ENCODE peak calls at places on chromosomes 7 and 10, in four cellular contexts. T is K562, Z is GM12878, Q is H1. J is an unnamed sample.

GRCh38 chr10:28796606-28797512 is 119.5 kb downstream of the BAMBI start:
- DNase-seq in Z (no peak), Q (no peak), T (peak; percentile 91), J (peak; percentile 83)

GRCh38 chr10:122056431-122057094 is 67.6 kb downstream of the TACC2 start:
- DNase-seq in Z (no peak), Q (no peak), T (no peak), J (no peak)

GRCh38 chr7:144391823-144392255 is 11.7 kb downstream of the NOBOX start:
- DNase-seq in T (peak; percentile 67), Z (no peak), Q (peak; percentile 45), J (peak; percentile 39)

GRCh38 chr7:55129409-55130078 is 110.7 kb downstream of the EGFR start:
- DNase-seq in T (no peak), Q (no peak), Z (no peak), J (peak; percentile 79)

GRCh38 chr7:69598487-69599148 is 343 bp downstream of the AUTS2 start:
- DNase-seq in Q (no peak), Z (no peak), T (no peak), J (no peak)

GRCh38 chr10:129796611-129797420 is 167.3 kb downstream of the EBF3 start:
- DNase-seq in T (no peak), Z (no peak), Q (no peak), J (no peak)

GRCh38 chr10:106506509-106507265 is 657.8 kb downstream of the SORCS1 start:
- DNase-seq in T (no peak), Z (no peak), Q (no peak), J (peak; percentile 37)

GRCh38 chr7:114653391-114654088 is 238.9 kb downstream of the FOXP2 start:
- DNase-seq in Q (no peak), Z (no peak), T (no peak), J (peak; percentile 5)

GRCh38 chr7:116999316-116999715 is 46.0 kb downstream of the ST7 start:
- DNase-seq in T (no peak), Z (no peak), Q (no peak), J (peak; percentile 71)

GRCh38 chr10:541041-541440 is 148.4 kb downstream of the DIP2C start:
- DNase-seq in Q (no peak), T (no peak), Z (no peak), J (no peak)

GRCh38 chr7:111362660-111363059 is 199.6 kb downstream of the IMMP2L start:
- DNase-seq in T (peak; percentile 12), Q (no peak), Z (no peak), J (peak; percentile 78)

GRCh38 chr10:43202224-43202656 is 64.0 kb downstream of the CSGALNACT2 start:
- DNase-seq in Z (no peak), Q (peak; percentile 82), T (peak; percentile 91), J (no peak)

DNA sequence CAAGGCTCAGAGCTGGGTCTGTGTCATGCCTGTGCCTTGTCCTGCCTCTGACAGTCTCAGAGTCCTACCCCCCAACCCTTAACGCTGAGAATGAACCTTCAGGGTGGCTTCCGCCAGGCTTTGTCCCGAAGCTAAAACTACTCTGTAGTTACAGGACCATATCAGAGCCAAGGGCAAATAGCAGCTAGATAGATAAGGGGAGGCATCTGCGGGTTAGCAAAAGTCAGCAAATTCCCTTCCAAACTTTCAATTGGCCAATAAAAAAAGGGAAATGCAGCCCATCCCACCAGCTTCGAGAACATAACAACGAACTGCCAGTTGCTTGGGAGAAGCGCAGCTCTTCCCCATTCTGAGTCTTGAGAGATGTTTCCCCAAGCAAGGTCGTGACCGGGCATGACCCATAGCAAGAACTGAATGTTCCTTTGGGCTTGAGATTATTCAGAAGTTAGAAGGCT is 17.7 kb downstream of the CCL24 start:
- DNase-seq in Z (no peak), T (peak; percentile 61), Q (no peak), J (no peak)
- TF ChIP-seq CHD1 in Z (no peak), T (no peak), Q (no peak), J (no peak)

GRCh38 chr10:88851706-88852105 is at the start of gene ANKRD22:
- DNase-seq in Q (no peak), T (no peak), Z (no peak), J (peak; percentile 75)

GRCh38 chr10:88852327-88852726 is 683 bp upstream of the ANKRD22 start:
- DNase-seq in T (no peak), Q (no peak), Z (no peak), J (no peak)

GRCh38 chr10:88850712-88851111 is 932 bp downstream of the ANKRD22 start:
- DNase-seq in T (no peak), Z (no peak), Q (no peak), J (no peak)

GRCh38 chr10:88849224-88849623 is 2.4 kb downstream of the ANKRD22 start:
- DNase-seq in Z (no peak), T (no peak), Q (no peak), J (peak; percentile 72)

GRCh38 chr10:88848499-88848898 is 3.1 kb downstream of the ANKRD22 start:
- DNase-seq in Z (no peak), Q (no peak), T (no peak), J (peak; percentile 87)
- TF ChIP-seq CHD1 in Z (no peak), Q (no peak), T (no peak), J (no peak)

DNA sequence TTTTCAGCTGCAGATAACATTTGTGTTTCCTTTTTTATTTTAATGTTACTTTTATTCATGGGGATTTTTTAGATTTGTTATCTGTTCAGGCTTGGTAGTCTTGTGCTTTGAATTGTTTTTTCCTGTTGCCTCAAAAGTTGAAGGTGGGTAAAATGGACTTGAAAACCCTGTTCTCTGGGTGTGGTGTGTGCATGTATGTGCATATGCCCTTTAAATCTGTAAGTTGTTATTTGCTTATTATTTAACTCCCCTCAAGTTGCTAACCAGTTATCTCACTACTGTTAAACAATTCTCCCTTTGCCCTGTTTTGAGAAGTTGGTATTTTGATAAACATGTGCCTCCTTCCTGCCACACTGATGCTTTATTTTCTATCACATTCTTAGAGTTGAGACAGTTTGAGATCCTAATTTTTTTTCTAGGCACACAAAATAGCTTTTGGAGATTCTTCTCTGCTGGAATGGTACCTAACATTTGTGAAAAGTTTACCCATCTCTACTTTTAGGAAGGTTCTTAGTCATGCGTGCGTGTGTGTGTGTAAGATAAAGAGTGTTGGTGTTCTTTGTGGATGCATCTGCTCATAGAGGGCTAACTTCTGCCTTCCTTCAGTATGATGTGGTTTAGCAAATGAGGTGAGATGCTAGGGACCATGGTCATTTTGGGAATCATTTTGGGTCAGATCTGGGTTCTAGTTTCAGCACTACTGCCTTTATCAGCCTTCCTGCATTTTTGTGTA is 30.7 kb downstream of the TSPAN14 start:
- DNase-seq in Q (no peak), T (peak; percentile 55), Z (no peak), J (no peak)
- TF ChIP-seq CHD1 in Q (no peak), T (no peak), Z (no peak), J (no peak)

DNA sequence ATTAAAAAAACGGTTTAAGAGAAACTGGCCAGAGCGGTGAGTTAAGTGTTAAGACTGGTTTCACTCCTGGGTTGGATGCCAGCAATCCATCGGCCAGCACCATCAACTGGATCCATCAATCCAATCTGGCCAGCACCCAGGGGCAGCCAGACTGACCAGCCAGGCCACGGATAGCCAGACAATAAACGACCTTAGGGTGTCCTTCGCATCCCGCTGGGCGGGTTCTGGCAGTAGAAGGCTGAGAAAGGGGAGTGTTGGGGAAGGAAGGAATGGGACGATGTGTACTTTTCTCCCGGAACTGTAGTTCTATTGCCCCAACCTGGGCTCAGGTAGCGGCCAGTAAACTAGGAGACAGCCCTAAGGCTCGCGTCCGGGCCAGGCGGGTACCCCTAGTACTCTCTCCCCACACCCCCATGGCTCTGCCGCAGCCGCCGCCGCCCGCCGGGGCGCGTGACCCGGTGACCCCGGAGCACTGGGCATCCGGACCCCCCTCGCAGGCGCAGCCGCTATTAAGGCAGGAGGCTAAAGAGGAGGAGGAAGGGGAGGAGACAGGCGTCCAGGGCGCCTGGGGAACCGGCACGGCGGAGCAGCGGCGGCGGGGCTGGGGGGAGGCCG is at the start of gene CASD1:
- DNase-seq in Q (peak; percentile 75), Z (no peak), T (peak; percentile 65), J (peak; percentile 1)
- TF ChIP-seq CHD1 in Q (no peak), Z (no peak), T (no peak), J (no peak)

GRCh38 chr7:51251292-51251691 is 65.3 kb downstream of the COBL start:
- DNase-seq in Q (no peak), T (no peak), Z (no peak), J (no peak)
- TF ChIP-seq CHD1 in Q (no peak), T (no peak), Z (no peak), J (no peak)

GRCh38 chr10:97631098-97631497 is 2.2 kb downstream of the MORN4 start:
- DNase-seq in Q (no peak), Z (no peak), T (no peak), J (peak; percentile 86)

GRCh38 chr10:97627731-97628130 is 5.6 kb downstream of the MORN4 start:
- DNase-seq in Z (no peak), Q (no peak), T (peak; percentile 75), J (no peak)

GRCh38 chr10:97628228-97628627 is 5.1 kb downstream of the MORN4 start:
- DNase-seq in T (no peak), Q (no peak), Z (no peak), J (no peak)

GRCh38 chr10:97632949-97633884 is at the start of gene MORN4:
- DNase-seq in Q (peak; percentile 96), Z (peak; percentile 50), T (peak; percentile 93), J (peak; percentile 84)

GRCh38 chr10:97629289-97629688 is 4.0 kb downstream of the MORN4 start:
- DNase-seq in Q (no peak), T (no peak), Z (no peak), J (no peak)
- TF ChIP-seq CHD1 in Q (no peak), T (no peak), Z (no peak), J (no peak)

GRCh38 chr7:74525881-74526280 is 72.2 kb downstream of the GTF2IRD1 start:
- DNase-seq in Q (peak; percentile 78), Z (no peak), T (no peak), J (no peak)
- TF ChIP-seq CHD1 in Q (no peak), Z (no peak), T (no peak), J (no peak)

DNA sequence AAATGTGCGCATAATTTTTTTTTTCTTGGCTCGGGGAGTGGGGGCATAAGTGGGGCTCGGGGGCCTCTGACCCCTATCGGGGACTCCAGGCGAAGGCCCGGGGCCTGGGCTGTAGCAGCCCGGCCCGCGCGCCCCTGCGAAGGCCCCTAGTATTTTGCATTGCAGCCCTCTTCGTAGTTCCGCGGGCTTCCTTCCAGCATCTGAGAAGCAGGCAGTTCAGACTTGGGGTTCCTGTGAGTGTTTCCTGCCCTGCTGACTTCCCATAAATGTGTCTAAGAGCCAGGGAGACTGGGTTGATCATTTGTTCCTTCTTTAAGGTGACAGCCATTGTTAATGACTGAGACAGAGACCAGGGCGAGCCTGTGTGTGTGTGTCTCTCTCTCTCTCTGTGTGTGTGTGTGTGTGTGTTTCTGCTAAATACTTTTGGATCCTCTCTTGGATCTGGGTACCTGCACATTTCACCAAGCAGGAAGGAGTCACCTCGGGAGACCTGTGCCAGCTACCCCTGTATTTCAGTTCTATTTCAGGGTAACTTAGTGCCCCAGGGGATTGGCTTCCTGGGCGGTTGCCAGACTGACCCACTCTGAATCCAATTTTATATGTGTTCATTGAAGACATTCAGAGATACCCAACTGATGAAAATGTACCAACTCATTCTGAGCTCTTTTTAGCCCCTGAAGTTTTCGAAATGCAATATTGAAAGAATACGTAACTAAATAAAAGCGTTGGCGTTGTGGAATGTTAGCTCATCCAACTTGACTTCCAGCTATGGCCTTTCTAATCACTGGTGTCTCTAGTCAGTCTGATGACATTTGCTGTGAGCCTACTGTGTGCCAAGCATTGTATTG is 811 bp downstream of the MSRB2 start:
- DNase-seq in T (peak; percentile 39), Z (no peak), Q (peak; percentile 62), J (peak; percentile 58)
- TF ChIP-seq CHD1 in T (no peak), Z (no peak), Q (no peak), J (no peak)

J was measured in IMR-90.